ENCODE peak calls at places on chromosomes 11 and 22, in six cellular contexts. One of them, this sample, is unnamed.

GRCh38 chr11:77361184-77361583 is 59.7 kb upstream of the GDPD4 start:
- DNase-seq in amniotic stem cell: no peak
- DNase-seq in EL: peak; percentile 85
- DNase-seq in heart right ventricle: no peak
- DNase-seq in Ammon's horn: no peak
- DNase-seq in iris pigment epithelial cell: peak; percentile 77
- DNase-seq in this sample: no peak

GRCh38 chr11:92152245-92152644 is 72.4 kb upstream of the FAT3 start:
- DNase-seq in amniotic stem cell: no peak
- DNase-seq in EL: peak; percentile 17
- DNase-seq in heart right ventricle: no peak
- DNase-seq in Ammon's horn: peak; percentile 13
- DNase-seq in iris pigment epithelial cell: no peak
- DNase-seq in this sample: no peak

GRCh38 chr11:75151346-75152047 is 590 bp downstream of the SLCO2B1 start:
- DNase-seq in amniotic stem cell: no peak
- DNase-seq in EL: no peak
- DNase-seq in heart right ventricle: no peak
- DNase-seq in Ammon's horn: no peak
- DNase-seq in iris pigment epithelial cell: no peak
- DNase-seq in this sample: peak; percentile 88

GRCh38 chr22:41780714-41781507 is 19.6 kb upstream of the CCDC134 start:
- DNase-seq in amniotic stem cell: no peak
- DNase-seq in EL: peak; percentile 51
- DNase-seq in heart right ventricle: peak; percentile 61
- DNase-seq in Ammon's horn: peak; percentile 39
- DNase-seq in iris pigment epithelial cell: peak; percentile 80
- DNase-seq in this sample: peak; percentile 59

GRCh38 chr11:788009-788640 is 1.8 kb downstream of the CEND1 start:
- DNase-seq in amniotic stem cell: no peak
- DNase-seq in EL: no peak
- DNase-seq in heart right ventricle: no peak
- DNase-seq in Ammon's horn: no peak
- DNase-seq in iris pigment epithelial cell: no peak
- DNase-seq in this sample: no peak

GRCh38 chr22:17969732-17970131 is 54.6 kb downstream of the MICAL3 start:
- DNase-seq in amniotic stem cell: peak; percentile 79
- DNase-seq in EL: peak; percentile 97
- DNase-seq in heart right ventricle: no peak
- DNase-seq in Ammon's horn: no peak
- DNase-seq in iris pigment epithelial cell: peak; percentile 99
- DNase-seq in this sample: no peak

GRCh38 chr11:66547662-66548009 is 933 bp downstream of the ACTN3 start:
- DNase-seq in amniotic stem cell: no peak
- DNase-seq in EL: no peak
- DNase-seq in heart right ventricle: no peak
- DNase-seq in Ammon's horn: no peak
- DNase-seq in iris pigment epithelial cell: no peak
- DNase-seq in this sample: no peak

GRCh38 chr11:22192642-22193347 is at the start of gene ANO5:
- DNase-seq in amniotic stem cell: no peak
- DNase-seq in EL: no peak
- DNase-seq in heart right ventricle: peak; percentile 78
- DNase-seq in Ammon's horn: peak; percentile 72
- DNase-seq in iris pigment epithelial cell: no peak
- DNase-seq in this sample: no peak

GRCh38 chr11:70064011-70064725 is 13.9 kb upstream of the ANO1 start:
- DNase-seq in amniotic stem cell: no peak
- DNase-seq in EL: no peak
- DNase-seq in heart right ventricle: no peak
- DNase-seq in Ammon's horn: no peak
- DNase-seq in iris pigment epithelial cell: no peak
- DNase-seq in this sample: no peak

GRCh38 chr11:36186340-36186739 is 102.9 kb downstream of the COMMD9 start:
- DNase-seq in amniotic stem cell: no peak
- DNase-seq in EL: peak; percentile 27
- DNase-seq in heart right ventricle: no peak
- DNase-seq in Ammon's horn: no peak
- DNase-seq in iris pigment epithelial cell: peak; percentile 84
- DNase-seq in this sample: no peak

GRCh38 chr11:66854729-66855211 is 2.1 kb upstream of the LRFN4 start:
- DNase-seq in amniotic stem cell: no peak
- DNase-seq in EL: no peak
- DNase-seq in heart right ventricle: no peak
- DNase-seq in Ammon's horn: no peak
- DNase-seq in iris pigment epithelial cell: no peak
- DNase-seq in this sample: no peak

GRCh38 chr11:73185680-73186293 is 32.3 kb upstream of the P2RY2 start:
- DNase-seq in amniotic stem cell: peak; percentile 58
- DNase-seq in EL: peak; percentile 97
- DNase-seq in heart right ventricle: no peak
- DNase-seq in Ammon's horn: no peak
- DNase-seq in iris pigment epithelial cell: peak; percentile 82
- DNase-seq in this sample: no peak

GRCh38 chr11:118051136-118051610 is 25.7 kb upstream of the TMPRSS4 start:
- DNase-seq in amniotic stem cell: no peak
- DNase-seq in EL: no peak
- DNase-seq in heart right ventricle: no peak
- DNase-seq in Ammon's horn: peak; percentile 59
- DNase-seq in iris pigment epithelial cell: no peak
- DNase-seq in this sample: peak; percentile 48

GRCh38 chr11:2317354-2318050 is 15.7 kb downstream of the TSPAN32 start:
- DNase-seq in amniotic stem cell: no peak
- DNase-seq in EL: no peak
- DNase-seq in heart right ventricle: no peak
- DNase-seq in Ammon's horn: no peak
- DNase-seq in iris pigment epithelial cell: no peak
- DNase-seq in this sample: peak; percentile 44

GRCh38 chr22:37386441-37386840 is 40.8 kb downstream of the ELFN2 start:
- DNase-seq in amniotic stem cell: no peak
- DNase-seq in EL: no peak
- DNase-seq in heart right ventricle: no peak
- DNase-seq in Ammon's horn: no peak
- DNase-seq in iris pigment epithelial cell: no peak
- DNase-seq in this sample: no peak

GRCh38 chr22:20118572-20119020 is 1.6 kb upstream of the TRMT2A start:
- DNase-seq in amniotic stem cell: no peak
- DNase-seq in EL: no peak
- DNase-seq in heart right ventricle: no peak
- DNase-seq in Ammon's horn: no peak
- DNase-seq in iris pigment epithelial cell: no peak
- DNase-seq in this sample: no peak

GRCh38 chr22:49760630-49761571 is 66.8 kb downstream of the BRD1 start:
- DNase-seq in amniotic stem cell: no peak
- DNase-seq in EL: no peak
- DNase-seq in heart right ventricle: no peak
- DNase-seq in Ammon's horn: no peak
- DNase-seq in iris pigment epithelial cell: no peak
- DNase-seq in this sample: no peak

This sample was measured in Peyer's patch.